ENCODE peak calls at places on chromosomes 7 and 10, in five cellular contexts. One of them, this sample, is unnamed.

GRCh38 chr7:94001396-94001795 is 2.8 kb downstream of the BET1 start:
- DNase-seq in astrocyte: peak
- DNase-seq in thyroid gland: no peak
- DNase-seq in IMR-90: peak
- DNase-seq in CD8-positive, alpha-beta T cell: no peak
- DNase-seq in this sample: no peak

GRCh38 chr10:36171546-36171945 is 529.5 kb upstream of the FZD8 start:
- DNase-seq in astrocyte: no peak
- DNase-seq in thyroid gland: no peak
- DNase-seq in IMR-90: no peak
- DNase-seq in CD8-positive, alpha-beta T cell: no peak
- DNase-seq in this sample: no peak

GRCh38 chr10:96577037-96577436 is 9.8 kb downstream of the TM9SF3 start:
- DNase-seq in astrocyte: no peak
- DNase-seq in thyroid gland: no peak
- DNase-seq in IMR-90: no peak
- DNase-seq in CD8-positive, alpha-beta T cell: no peak
- DNase-seq in this sample: no peak

GRCh38 chr7:87628780-87629569 is 777 bp downstream of the RUNDC3B start:
- DNase-seq in astrocyte: no peak
- DNase-seq in thyroid gland: peak
- DNase-seq in IMR-90: no peak
- DNase-seq in CD8-positive, alpha-beta T cell: peak
- DNase-seq in this sample: no peak

GRCh38 chr10:61841338-61841875 is 60.1 kb upstream of the ARID5B start:
- DNase-seq in astrocyte: no peak
- DNase-seq in thyroid gland: no peak
- DNase-seq in IMR-90: no peak
- DNase-seq in CD8-positive, alpha-beta T cell: no peak
- DNase-seq in this sample: no peak

GRCh38 chr10:126147866-126148578 is 240.3 kb downstream of the ADAM12 start:
- DNase-seq in astrocyte: peak
- DNase-seq in thyroid gland: no peak
- DNase-seq in IMR-90: peak
- DNase-seq in CD8-positive, alpha-beta T cell: no peak
- DNase-seq in this sample: no peak

GRCh38 chr10:29720149-29720548 is 85.4 kb upstream of the SVIL start:
- DNase-seq in astrocyte: no peak
- DNase-seq in thyroid gland: no peak
- DNase-seq in IMR-90: no peak
- DNase-seq in CD8-positive, alpha-beta T cell: no peak
- DNase-seq in this sample: no peak

GRCh38 chr7:134184767-134185166 is 57.6 kb downstream of the LRGUK start:
- DNase-seq in astrocyte: peak
- DNase-seq in thyroid gland: no peak
- DNase-seq in IMR-90: peak
- DNase-seq in CD8-positive, alpha-beta T cell: no peak
- DNase-seq in this sample: no peak

GRCh38 chr10:78977761-78978305 is 90.9 kb upstream of the ZMIZ1 start:
- DNase-seq in astrocyte: peak
- DNase-seq in thyroid gland: peak
- DNase-seq in IMR-90: peak
- DNase-seq in CD8-positive, alpha-beta T cell: no peak
- DNase-seq in this sample: no peak

GRCh38 chr7:123562121-123562520 is 4.5 kb upstream of the NDUFA5 start:
- DNase-seq in astrocyte: no peak
- DNase-seq in thyroid gland: no peak
- DNase-seq in IMR-90: no peak
- DNase-seq in CD8-positive, alpha-beta T cell: no peak
- DNase-seq in this sample: no peak

GRCh38 chr10:104937528-104937927 is 296.4 kb downstream of the SORCS3 start:
- DNase-seq in astrocyte: peak
- DNase-seq in thyroid gland: peak
- DNase-seq in IMR-90: peak
- DNase-seq in CD8-positive, alpha-beta T cell: no peak
- DNase-seq in this sample: no peak

GRCh38 chr10:18607503-18607902 is 43.9 kb downstream of the NSUN6 start:
- DNase-seq in astrocyte: peak
- DNase-seq in thyroid gland: peak
- DNase-seq in IMR-90: peak
- DNase-seq in CD8-positive, alpha-beta T cell: no peak
- DNase-seq in this sample: no peak

GRCh38 chr7:128076831-128077271 is 45.6 kb upstream of the LRRC4 start:
- DNase-seq in astrocyte: no peak
- DNase-seq in thyroid gland: peak
- DNase-seq in IMR-90: no peak
- DNase-seq in CD8-positive, alpha-beta T cell: no peak
- DNase-seq in this sample: no peak

GRCh38 chr7:30938435-30939316 is 25.1 kb upstream of the GHRHR start:
- DNase-seq in astrocyte: peak
- DNase-seq in thyroid gland: peak
- DNase-seq in IMR-90: peak
- DNase-seq in CD8-positive, alpha-beta T cell: peak
- DNase-seq in this sample: peak

GRCh38 chr10:60304832-60305231 is 84.8 kb downstream of the ANK3 start:
- DNase-seq in astrocyte: no peak
- DNase-seq in thyroid gland: no peak
- DNase-seq in IMR-90: no peak
- DNase-seq in CD8-positive, alpha-beta T cell: no peak
- DNase-seq in this sample: no peak

GRCh38 chr7:31663072-31663471 is 23.9 kb upstream of the PPP1R17 start:
- DNase-seq in astrocyte: no peak
- DNase-seq in thyroid gland: no peak
- DNase-seq in IMR-90: no peak
- DNase-seq in CD8-positive, alpha-beta T cell: no peak
- DNase-seq in this sample: no peak

GRCh38 chr7:118152149-118152548 is 31.8 kb upstream of the LSM8 start:
- DNase-seq in astrocyte: peak
- DNase-seq in thyroid gland: no peak
- DNase-seq in IMR-90: peak
- DNase-seq in CD8-positive, alpha-beta T cell: no peak
- DNase-seq in this sample: no peak

GRCh38 chr10:121598261-121599249 is at the start of gene FGFR2:
- DNase-seq in astrocyte: peak
- DNase-seq in thyroid gland: peak
- DNase-seq in IMR-90: no peak
- DNase-seq in CD8-positive, alpha-beta T cell: no peak
- DNase-seq in this sample: peak

GRCh38 chr7:122919643-122920181 is 33.5 kb upstream of the CADPS2 start:
- DNase-seq in astrocyte: no peak
- DNase-seq in thyroid gland: no peak
- DNase-seq in IMR-90: no peak
- DNase-seq in CD8-positive, alpha-beta T cell: no peak
- DNase-seq in this sample: no peak

GRCh38 chr10:102555781-102556328 is 52.1 kb downstream of the SUFU start:
- DNase-seq in astrocyte: peak
- DNase-seq in thyroid gland: no peak
- DNase-seq in IMR-90: peak
- DNase-seq in CD8-positive, alpha-beta T cell: no peak
- DNase-seq in this sample: no peak

GRCh38 chr7:2566890-2567662 is 8.3 kb downstream of the IQCE start:
- DNase-seq in astrocyte: no peak
- DNase-seq in thyroid gland: no peak
- DNase-seq in IMR-90: no peak
- DNase-seq in CD8-positive, alpha-beta T cell: no peak
- DNase-seq in this sample: no peak

GRCh38 chr10:34816067-34817002 is 1.2 kb upstream of the PARD3 start:
- DNase-seq in astrocyte: no peak
- DNase-seq in thyroid gland: peak
- DNase-seq in IMR-90: peak
- DNase-seq in CD8-positive, alpha-beta T cell: no peak
- DNase-seq in this sample: no peak

GRCh38 chr7:36784991-36785940 is 61.0 kb upstream of the AOAH start:
- DNase-seq in astrocyte: no peak
- DNase-seq in thyroid gland: peak
- DNase-seq in IMR-90: no peak
- DNase-seq in CD8-positive, alpha-beta T cell: peak
- DNase-seq in this sample: no peak

GRCh38 chr10:89362928-89363327 is 14.9 kb upstream of the IFIT1B start:
- DNase-seq in astrocyte: no peak
- DNase-seq in thyroid gland: no peak
- DNase-seq in IMR-90: no peak
- DNase-seq in CD8-positive, alpha-beta T cell: no peak
- DNase-seq in this sample: no peak

GRCh38 chr7:37918526-37918925 is 1.9 kb upstream of the SFRP4 start:
- DNase-seq in astrocyte: no peak
- DNase-seq in thyroid gland: no peak
- DNase-seq in IMR-90: no peak
- DNase-seq in CD8-positive, alpha-beta T cell: no peak
- DNase-seq in this sample: no peak

GRCh38 chr7:157585113-157585861 is 248.5 kb downstream of the DNAJB6 start:
- DNase-seq in astrocyte: no peak
- DNase-seq in thyroid gland: no peak
- DNase-seq in IMR-90: no peak
- DNase-seq in CD8-positive, alpha-beta T cell: no peak
- DNase-seq in this sample: no peak

GRCh38 chr10:84397735-84398144 is 69.4 kb downstream of the CCSER2 start:
- DNase-seq in astrocyte: no peak
- DNase-seq in thyroid gland: no peak
- DNase-seq in IMR-90: no peak
- DNase-seq in CD8-positive, alpha-beta T cell: no peak
- DNase-seq in this sample: no peak

GRCh38 chr7:44114586-44115310 is 8.6 kb downstream of the POLD2 start:
- DNase-seq in astrocyte: no peak
- DNase-seq in thyroid gland: no peak
- DNase-seq in IMR-90: no peak
- DNase-seq in CD8-positive, alpha-beta T cell: no peak
- DNase-seq in this sample: no peak

GRCh38 chr7:136869006-136869961 is 832 bp downstream of the CHRM2 start:
- DNase-seq in astrocyte: peak
- DNase-seq in thyroid gland: no peak
- DNase-seq in IMR-90: peak
- DNase-seq in CD8-positive, alpha-beta T cell: no peak
- DNase-seq in this sample: no peak

GRCh38 chr7:136870799-136871487 is 2.5 kb downstream of the CHRM2 start:
- DNase-seq in astrocyte: peak
- DNase-seq in thyroid gland: no peak
- DNase-seq in IMR-90: no peak
- DNase-seq in CD8-positive, alpha-beta T cell: no peak
- DNase-seq in this sample: no peak

GRCh38 chr7:136874393-136875032 is 6.1 kb downstream of the CHRM2 start:
- DNase-seq in astrocyte: peak
- DNase-seq in thyroid gland: no peak
- DNase-seq in IMR-90: peak
- DNase-seq in CD8-positive, alpha-beta T cell: no peak
- DNase-seq in this sample: no peak

GRCh38 chr7:136868496-136869005 is at the start of gene CHRM2:
- DNase-seq in astrocyte: peak
- DNase-seq in thyroid gland: no peak
- DNase-seq in IMR-90: peak
- DNase-seq in CD8-positive, alpha-beta T cell: no peak
- DNase-seq in this sample: no peak

DNA sequence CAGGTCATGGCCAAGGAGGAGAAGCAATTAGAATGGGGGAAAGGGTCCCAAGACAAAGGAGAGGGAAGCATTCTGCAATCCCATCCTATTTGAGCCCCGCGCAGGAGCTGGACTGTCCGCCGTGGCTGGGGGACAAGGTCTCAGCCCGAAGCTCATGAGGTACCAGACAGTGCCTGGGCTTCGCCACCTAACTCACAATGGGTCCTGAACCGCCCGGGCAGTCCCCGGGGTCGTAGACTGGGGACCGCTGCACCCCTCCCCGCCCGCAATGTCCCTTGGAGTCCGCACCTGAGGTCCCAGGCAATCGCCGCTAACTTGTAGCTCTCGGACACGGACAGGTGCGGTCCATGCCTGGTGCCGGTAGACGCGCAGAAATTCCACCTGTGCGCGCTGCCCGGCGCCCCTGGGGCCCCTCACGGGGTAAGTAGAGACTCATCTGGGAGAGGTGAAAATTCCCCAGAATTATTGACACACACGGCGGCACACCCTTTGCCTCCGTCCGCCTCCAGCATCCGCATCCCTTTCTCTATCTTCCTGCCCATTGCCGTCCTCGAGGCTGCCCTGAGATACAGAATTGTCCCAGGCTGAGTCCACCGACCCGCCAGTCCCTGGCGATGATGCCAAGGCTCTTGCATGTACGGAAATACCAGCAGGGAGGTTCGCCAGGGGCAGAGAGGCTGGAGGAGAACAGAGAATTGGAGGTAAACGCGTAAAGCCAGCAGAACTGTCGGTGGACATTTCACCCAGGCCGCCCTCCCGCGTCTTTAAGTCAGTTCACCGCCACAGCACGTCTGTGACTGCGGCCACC is 1.7 kb downstream of the CHRM2 start:
- DNase-seq in astrocyte: peak
- DNase-seq in thyroid gland: peak
- DNase-seq in IMR-90: peak
- DNase-seq in CD8-positive, alpha-beta T cell: no peak
- DNase-seq in this sample: no peak
- H3K4me3 ChIP-seq in astrocyte: peak
- H3K4me3 ChIP-seq in thyroid gland: peak
- H3K4me3 ChIP-seq in IMR-90: peak
- H3K4me3 ChIP-seq in CD8-positive, alpha-beta T cell: no peak
- H3K4me3 ChIP-seq in this sample: peak

DNA sequence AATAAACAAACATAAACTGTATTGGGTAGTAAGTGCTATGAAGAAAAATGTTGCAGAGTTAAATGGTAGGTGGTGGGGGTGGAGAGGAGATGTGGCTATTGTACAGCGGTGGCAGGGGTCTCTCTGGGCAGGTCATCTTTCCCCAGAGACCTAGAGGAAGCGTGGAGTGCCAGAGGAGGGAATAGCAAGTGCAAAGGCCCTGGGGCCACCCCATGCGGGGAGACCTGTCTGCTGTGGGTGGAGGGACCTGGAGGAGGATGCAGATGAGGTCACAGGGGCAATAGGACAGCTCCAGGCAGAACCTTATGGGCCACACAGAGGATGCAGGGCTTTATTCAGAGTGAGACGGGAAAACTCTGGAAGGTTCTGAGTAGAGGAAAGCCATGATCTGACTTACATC is 47.5 kb downstream of the DLG5 start:
- DNase-seq in astrocyte: no peak
- DNase-seq in thyroid gland: no peak
- DNase-seq in IMR-90: no peak
- DNase-seq in CD8-positive, alpha-beta T cell: no peak
- DNase-seq in this sample: no peak
- H3K27ac ChIP-seq in astrocyte: no peak
- H3K27ac ChIP-seq in thyroid gland: no peak
- H3K27ac ChIP-seq in IMR-90: no peak
- H3K27ac ChIP-seq in CD8-positive, alpha-beta T cell: no peak
- H3K27ac ChIP-seq in this sample: no peak

DNA sequence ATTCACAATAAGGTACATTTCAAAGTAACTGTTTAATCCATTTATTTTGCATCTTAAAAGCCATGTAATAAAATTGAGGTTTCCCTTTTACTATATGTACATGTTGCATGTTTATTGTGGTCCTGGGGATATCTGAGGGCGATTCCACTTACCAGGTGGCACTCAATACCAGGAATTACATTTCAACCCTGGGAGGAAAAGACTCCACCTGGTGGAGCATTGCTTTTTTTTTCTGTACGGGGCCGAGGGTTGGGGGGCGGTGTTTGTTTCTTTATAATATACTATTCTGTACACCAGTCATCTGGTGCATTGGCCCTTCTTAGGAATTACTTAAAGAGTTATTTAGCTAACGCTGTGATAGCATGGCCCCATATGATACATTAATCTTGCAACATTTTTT is 7.1 kb upstream of the HGF start:
- DNase-seq in astrocyte: no peak
- DNase-seq in thyroid gland: no peak
- DNase-seq in IMR-90: no peak
- DNase-seq in CD8-positive, alpha-beta T cell: no peak
- DNase-seq in this sample: no peak
- TF ChIP-seq CTCF in astrocyte: no peak
- TF ChIP-seq CTCF in thyroid gland: no peak
- TF ChIP-seq CTCF in IMR-90: no peak
- TF ChIP-seq CTCF in CD8-positive, alpha-beta T cell: no peak
- TF ChIP-seq CTCF in this sample: no peak

GRCh38 chr10:69418052-69418752 is 1.5 kb upstream of the TACR2 start:
- DNase-seq in astrocyte: no peak
- DNase-seq in thyroid gland: no peak
- DNase-seq in IMR-90: no peak
- DNase-seq in CD8-positive, alpha-beta T cell: no peak
- DNase-seq in this sample: no peak
- H3K4me3 ChIP-seq in astrocyte: no peak
- H3K4me3 ChIP-seq in thyroid gland: no peak
- H3K4me3 ChIP-seq in IMR-90: no peak
- H3K4me3 ChIP-seq in CD8-positive, alpha-beta T cell: no peak
- H3K4me3 ChIP-seq in this sample: no peak